ENCODE peak calls at places on chromosome 5, in ten cellular contexts. Q is GM12865; U is AG10803; L is bronchial epithelial cell; B is AG04449; G is fibroblast of mammary gland; F is CD8-positive, alpha-beta T cell; S is coronary artery; H is heart left ventricle; R is tibial nerve. E is an unnamed sample.
A peak's percentile ranks its signal among the peaks of the same experiment; 100 is the strongest.

GRCh38 chr5:76472338-76473336 is 69.6 kb downstream of the IQGAP2 start:
- DNase-seq in L (peak; percentile 70), H (no peak), F (no peak), U (no peak), Q (no peak), S (no peak), B (no peak), R (no peak), G (no peak), E (no peak)

GRCh38 chr5:11105706-11106105 is 344.7 kb upstream of the DAP start:
- DNase-seq in F (no peak), B (no peak), G (no peak), U (no peak), H (no peak), S (no peak), R (no peak), L (no peak), Q (no peak), E (no peak)

GRCh38 chr5:54944364-54944763 is 41.0 kb downstream of the ESM1 start:
- DNase-seq in H (no peak), G (peak; percentile 62), U (peak; percentile 51), R (peak; percentile 65), B (peak; percentile 4), S (no peak), L (peak; percentile 42), F (peak; percentile 10), Q (peak; percentile 29), E (no peak)

GRCh38 chr5:147822686-147823491 is 8.6 kb downstream of the SPINK1 start:
- DNase-seq in B (peak; percentile 17), Q (peak; percentile 66), G (peak; percentile 70), H (peak; percentile 44), L (peak; percentile 64), R (peak; percentile 61), F (peak; percentile 19), S (no peak), U (peak; percentile 53), E (no peak)

GRCh38 chr5:172870261-172870806 is 36.3 kb downstream of the ERGIC1 start:
- DNase-seq in L (peak; percentile 98), R (peak; percentile 80), B (peak; percentile 86), G (peak; percentile 99), H (peak; percentile 63), Q (no peak), U (peak; percentile 85), F (no peak), S (no peak), E (no peak)

GRCh38 chr5:109644829-109645228 is 44.9 kb upstream of the MAN2A1 start:
- DNase-seq in B (no peak), S (no peak), G (no peak), L (no peak), F (no peak), Q (no peak), H (no peak), U (no peak), R (no peak), E (no peak)

GRCh38 chr5:54902817-54903473 is 82.4 kb downstream of the ESM1 start:
- DNase-seq in Q (peak; percentile 86), F (no peak), L (no peak), S (no peak), H (no peak), R (no peak), U (peak; percentile 87), B (no peak), G (peak; percentile 74), E (no peak)

GRCh38 chr5:38598994-38599611 is 42.7 kb upstream of the LIFR start:
- DNase-seq in B (peak; percentile 33), L (peak; percentile 88), F (no peak), U (peak; percentile 50), R (no peak), H (no peak), G (peak; percentile 84), Q (no peak), S (no peak), E (no peak)

GRCh38 chr5:111254613-111255012 is 30.4 kb downstream of the CAMK4 start:
- DNase-seq in Q (peak; percentile 97), G (peak; percentile 53), H (no peak), F (peak; percentile 19), U (peak; percentile 5), R (no peak), B (no peak), L (no peak), S (no peak), E (no peak)

GRCh38 chr5:59840200-59840601 is 53.3 kb downstream of the PDE4D start:
- DNase-seq in B (no peak), S (no peak), H (no peak), R (no peak), L (peak; percentile 70), F (no peak), Q (no peak), U (no peak), G (peak; percentile 36), E (no peak)

GRCh38 chr5:95816803-95817202 is 5.7 kb downstream of the GLRX start:
- DNase-seq in F (no peak), Q (no peak), U (no peak), H (no peak), B (no peak), R (no peak), S (no peak), L (no peak), G (no peak), E (no peak)

GRCh38 chr5:54832846-54833245 is 152.5 kb downstream of the ESM1 start:
- DNase-seq in H (no peak), R (no peak), G (no peak), L (no peak), B (no peak), F (no peak), Q (no peak), U (no peak), S (no peak), E (no peak)

GRCh38 chr5:54965806-54966205 is 19.6 kb downstream of the ESM1 start:
- DNase-seq in U (no peak), L (no peak), Q (no peak), F (no peak), H (no peak), G (no peak), S (no peak), R (no peak), B (no peak), E (no peak)

GRCh38 chr5:81425569-81425968 is 31.6 kb upstream of the ACOT12 start:
- DNase-seq in L (peak; percentile 46), S (no peak), U (peak; percentile 57), B (no peak), G (peak; percentile 61), Q (peak; percentile 37), R (no peak), F (no peak), H (no peak), E (no peak)

GRCh38 chr5:23742701-23743100 is 235.3 kb downstream of the PRDM9 start:
- DNase-seq in Q (no peak), R (no peak), B (no peak), F (no peak), S (no peak), U (no peak), G (peak; percentile 0), H (no peak), L (peak; percentile 2), E (no peak)
- TF ChIP-seq CTCF in Q (no peak), R (no peak), B (no peak), F (no peak), S (no peak), U (no peak), G (no peak), H (no peak), L (peak; percentile 19), E (no peak)

GRCh38 chr5:158165647-158166046 is 306.7 kb upstream of the CLINT1 start:
- DNase-seq in H (no peak), G (no peak), F (no peak), R (no peak), Q (no peak), B (no peak), L (no peak), S (no peak), U (no peak), E (no peak)
- TF ChIP-seq CTCF in H (no peak), G (peak; percentile 9), F (no peak), R (no peak), Q (no peak), B (no peak), L (no peak), S (no peak), U (peak; percentile 27), E (no peak)

GRCh38 chr5:39713224-39713911 is 288.6 kb upstream of the DAB2 start:
- DNase-seq in S (no peak), F (no peak), G (peak; percentile 56), R (peak; percentile 15), Q (no peak), B (no peak), L (peak; percentile 54), U (peak; percentile 80), H (no peak), E (no peak)
- TF ChIP-seq CTCF in S (no peak), F (no peak), G (no peak), R (no peak), Q (no peak), B (no peak), L (no peak), U (no peak), H (no peak), E (no peak)

GRCh38 chr5:136805466-136805865 is 440.1 kb upstream of the TRPC7 start:
- DNase-seq in L (no peak), G (no peak), F (no peak), R (no peak), S (no peak), U (no peak), Q (no peak), B (no peak), H (no peak), E (no peak)
- TF ChIP-seq CTCF in L (peak; percentile 32), G (peak; percentile 31), F (no peak), R (no peak), S (no peak), U (peak; percentile 35), Q (no peak), B (peak; percentile 14), H (no peak), E (peak; percentile 54)

DNA sequence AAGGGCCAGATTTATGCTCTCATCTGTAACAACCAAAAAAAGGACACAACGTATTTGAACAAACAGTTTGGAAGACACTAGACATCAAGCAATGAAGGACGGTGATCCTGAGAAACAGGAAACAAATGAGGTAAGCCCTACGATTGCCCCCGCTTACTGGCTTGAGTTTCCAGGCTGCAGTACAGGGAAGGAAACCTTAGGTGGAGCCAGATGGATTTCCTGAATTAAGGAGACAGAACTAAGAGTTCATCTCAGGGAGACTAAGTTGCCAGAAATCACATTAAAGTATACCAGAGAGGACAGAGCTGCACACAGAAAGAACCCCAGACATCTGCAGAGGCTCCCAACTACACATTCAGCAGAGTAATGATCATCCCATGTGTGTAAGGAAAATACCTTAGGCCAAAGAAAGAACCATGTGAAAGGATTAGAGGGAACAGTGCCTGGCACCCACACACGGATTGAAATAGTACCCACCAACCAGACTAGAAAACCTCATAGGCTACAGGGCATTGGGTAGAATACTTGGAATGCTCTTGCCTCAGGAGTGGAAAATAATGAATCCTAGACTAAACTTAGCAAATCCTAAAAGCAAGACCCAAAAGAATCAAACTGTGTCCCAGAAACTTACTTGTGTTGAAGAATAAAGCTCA is 99.3 kb upstream of the NIPBL start:
- DNase-seq in U (peak; percentile 6), S (no peak), L (peak; percentile 25), H (no peak), Q (peak; percentile 11), B (no peak), R (peak; percentile 17), F (no peak), G (peak; percentile 35), E (no peak)
- TF ChIP-seq CTCF in U (peak; percentile 38), S (no peak), L (peak; percentile 18), H (peak; percentile 46), Q (peak; percentile 11), B (peak; percentile 35), R (peak; percentile 25), F (no peak), G (peak; percentile 44), E (peak; percentile 66)

GRCh38 chr5:157855404-157855994 is 3.4 kb downstream of the CLINT1 start:
- DNase-seq in L (peak; percentile 66), B (no peak), H (peak; percentile 59), U (peak; percentile 69), F (no peak), R (peak; percentile 56), S (no peak), Q (peak; percentile 47), G (peak; percentile 70), E (no peak)
- TF ChIP-seq CTCF in L (peak; percentile 62), B (peak; percentile 61), H (peak; percentile 62), U (peak; percentile 81), F (peak; percentile 45), R (no peak), S (peak; percentile 47), Q (peak; percentile 49), G (peak; percentile 79), E (peak; percentile 76)

E was measured in type B pancreatic cell.